ENCODE peak calls at places on chromosomes 6 and 20, in six cellular contexts. One of them, this sample, is unnamed.
A peak's percentile ranks its signal among the peaks of the same experiment; 100 is the strongest.

GRCh38 chr6:14596410-14596809 is 478.8 kb downstream of the CD83 start:
- DNase-seq in psoas muscle: peak; percentile 31
- DNase-seq in T-helper 2 cell: peak; percentile 3
- DNase-seq in PC-3: peak; percentile 22
- DNase-seq in activated CD4-positive, alpha-beta T cell treated with anti-CD3 and anti-CD28 coated beads, Interleukin-2, amount 50 U/mL, for 24 hours: no peak
- DNase-seq in NCI-H1092: no peak
- DNase-seq in this sample: no peak

GRCh38 chr6:36912583-36912982 is 26.8 kb downstream of the C6orf89 start:
- DNase-seq in PC-3: peak; percentile 96
- DNase-seq in psoas muscle: no peak
- DNase-seq in T-helper 2 cell: peak; percentile 98
- DNase-seq in activated CD4-positive, alpha-beta T cell treated with anti-CD3 and anti-CD28 coated beads, Interleukin-2, amount 50 U/mL, for 24 hours: peak; percentile 13
- DNase-seq in NCI-H1092: no peak
- DNase-seq in this sample: no peak

GRCh38 chr6:22899446-22899845 is 330.1 kb downstream of the HDGFL1 start:
- DNase-seq in psoas muscle: no peak
- DNase-seq in NCI-H1092: no peak
- DNase-seq in T-helper 2 cell: no peak
- DNase-seq in activated CD4-positive, alpha-beta T cell treated with anti-CD3 and anti-CD28 coated beads, Interleukin-2, amount 50 U/mL, for 24 hours: no peak
- DNase-seq in PC-3: no peak
- DNase-seq in this sample: no peak

GRCh38 chr20:52103911-52104545 is 87.6 kb downstream of the ZFP64 start:
- DNase-seq in activated CD4-positive, alpha-beta T cell treated with anti-CD3 and anti-CD28 coated beads, Interleukin-2, amount 50 U/mL, for 24 hours: no peak
- DNase-seq in psoas muscle: no peak
- DNase-seq in PC-3: no peak
- DNase-seq in NCI-H1092: no peak
- DNase-seq in T-helper 2 cell: peak; percentile 19
- DNase-seq in this sample: no peak

GRCh38 chr6:154457881-154458284 is 52.6 kb downstream of the CNKSR3 start:
- DNase-seq in NCI-H1092: peak; percentile 57
- DNase-seq in psoas muscle: no peak
- DNase-seq in T-helper 2 cell: no peak
- DNase-seq in PC-3: peak; percentile 64
- DNase-seq in activated CD4-positive, alpha-beta T cell treated with anti-CD3 and anti-CD28 coated beads, Interleukin-2, amount 50 U/mL, for 24 hours: no peak
- DNase-seq in this sample: no peak

GRCh38 chr6:100344321-100344720 is 120.4 kb downstream of the SIM1 start:
- DNase-seq in T-helper 2 cell: no peak
- DNase-seq in psoas muscle: no peak
- DNase-seq in NCI-H1092: no peak
- DNase-seq in PC-3: no peak
- DNase-seq in activated CD4-positive, alpha-beta T cell treated with anti-CD3 and anti-CD28 coated beads, Interleukin-2, amount 50 U/mL, for 24 hours: no peak
- DNase-seq in this sample: no peak

GRCh38 chr6:34447915-34448314 is 18.0 kb upstream of the PACSIN1 start:
- DNase-seq in T-helper 2 cell: no peak
- DNase-seq in activated CD4-positive, alpha-beta T cell treated with anti-CD3 and anti-CD28 coated beads, Interleukin-2, amount 50 U/mL, for 24 hours: no peak
- DNase-seq in NCI-H1092: no peak
- DNase-seq in PC-3: peak; percentile 30
- DNase-seq in psoas muscle: no peak
- DNase-seq in this sample: no peak

GRCh38 chr6:137806914-137807682 is 60.0 kb upstream of the TNFAIP3 start:
- DNase-seq in NCI-H1092: no peak
- DNase-seq in psoas muscle: no peak
- DNase-seq in PC-3: no peak
- DNase-seq in T-helper 2 cell: no peak
- DNase-seq in activated CD4-positive, alpha-beta T cell treated with anti-CD3 and anti-CD28 coated beads, Interleukin-2, amount 50 U/mL, for 24 hours: no peak
- DNase-seq in this sample: no peak

GRCh38 chr6:20417819-20418218 is 16.1 kb downstream of the E2F3 start:
- DNase-seq in psoas muscle: no peak
- DNase-seq in activated CD4-positive, alpha-beta T cell treated with anti-CD3 and anti-CD28 coated beads, Interleukin-2, amount 50 U/mL, for 24 hours: no peak
- DNase-seq in PC-3: no peak
- DNase-seq in NCI-H1092: no peak
- DNase-seq in T-helper 2 cell: no peak
- DNase-seq in this sample: no peak

GRCh38 chr20:24296477-24297380 is 172.7 kb upstream of the SYNDIG1 start:
- DNase-seq in activated CD4-positive, alpha-beta T cell treated with anti-CD3 and anti-CD28 coated beads, Interleukin-2, amount 50 U/mL, for 24 hours: no peak
- DNase-seq in psoas muscle: no peak
- DNase-seq in PC-3: no peak
- DNase-seq in T-helper 2 cell: no peak
- DNase-seq in NCI-H1092: no peak
- DNase-seq in this sample: no peak

GRCh38 chr20:62832212-62832922 is 15.5 kb downstream of the COL9A3 start:
- DNase-seq in T-helper 2 cell: peak; percentile 82
- DNase-seq in psoas muscle: no peak
- DNase-seq in PC-3: peak; percentile 76
- DNase-seq in NCI-H1092: peak; percentile 46
- DNase-seq in activated CD4-positive, alpha-beta T cell treated with anti-CD3 and anti-CD28 coated beads, Interleukin-2, amount 50 U/mL, for 24 hours: no peak
- DNase-seq in this sample: peak; percentile 53

GRCh38 chr6:2865270-2866182 is 23.9 kb upstream of the SERPINB1 start:
- DNase-seq in NCI-H1092: no peak
- DNase-seq in T-helper 2 cell: no peak
- DNase-seq in psoas muscle: no peak
- DNase-seq in PC-3: no peak
- DNase-seq in activated CD4-positive, alpha-beta T cell treated with anti-CD3 and anti-CD28 coated beads, Interleukin-2, amount 50 U/mL, for 24 hours: no peak
- DNase-seq in this sample: no peak

GRCh38 chr6:79671605-79672266 is 40.6 kb downstream of the SH3BGRL2 start:
- DNase-seq in NCI-H1092: peak; percentile 3
- DNase-seq in psoas muscle: peak; percentile 20
- DNase-seq in activated CD4-positive, alpha-beta T cell treated with anti-CD3 and anti-CD28 coated beads, Interleukin-2, amount 50 U/mL, for 24 hours: peak; percentile 2
- DNase-seq in PC-3: peak; percentile 71
- DNase-seq in T-helper 2 cell: peak; percentile 26
- DNase-seq in this sample: peak; percentile 42

GRCh38 chr6:43434441-43434840 is 7.1 kb downstream of the ABCC10 start:
- DNase-seq in PC-3: no peak
- DNase-seq in activated CD4-positive, alpha-beta T cell treated with anti-CD3 and anti-CD28 coated beads, Interleukin-2, amount 50 U/mL, for 24 hours: no peak
- DNase-seq in T-helper 2 cell: no peak
- DNase-seq in psoas muscle: no peak
- DNase-seq in NCI-H1092: no peak
- DNase-seq in this sample: no peak

GRCh38 chr20:47360207-47360488 is 3.6 kb upstream of the ZMYND8 start:
- DNase-seq in PC-3: peak; percentile 86
- DNase-seq in psoas muscle: no peak
- DNase-seq in T-helper 2 cell: no peak
- DNase-seq in activated CD4-positive, alpha-beta T cell treated with anti-CD3 and anti-CD28 coated beads, Interleukin-2, amount 50 U/mL, for 24 hours: no peak
- DNase-seq in NCI-H1092: no peak
- DNase-seq in this sample: no peak

GRCh38 chr6:127457444-127458064 is 1.6 kb downstream of the KIAA0408 start:
- DNase-seq in T-helper 2 cell: no peak
- DNase-seq in NCI-H1092: no peak
- DNase-seq in psoas muscle: no peak
- DNase-seq in activated CD4-positive, alpha-beta T cell treated with anti-CD3 and anti-CD28 coated beads, Interleukin-2, amount 50 U/mL, for 24 hours: no peak
- DNase-seq in PC-3: peak; percentile 15
- DNase-seq in this sample: no peak

GRCh38 chr20:33305591-33306057 is 22.6 kb downstream of the BPIFB1 start:
- DNase-seq in psoas muscle: no peak
- DNase-seq in activated CD4-positive, alpha-beta T cell treated with anti-CD3 and anti-CD28 coated beads, Interleukin-2, amount 50 U/mL, for 24 hours: no peak
- DNase-seq in PC-3: no peak
- DNase-seq in T-helper 2 cell: no peak
- DNase-seq in NCI-H1092: no peak
- DNase-seq in this sample: no peak

GRCh38 chr6:122673345-122673961 is 63.2 kb downstream of the PKIB start:
- DNase-seq in activated CD4-positive, alpha-beta T cell treated with anti-CD3 and anti-CD28 coated beads, Interleukin-2, amount 50 U/mL, for 24 hours: no peak
- DNase-seq in PC-3: peak; percentile 24
- DNase-seq in psoas muscle: no peak
- DNase-seq in T-helper 2 cell: no peak
- DNase-seq in NCI-H1092: no peak
- DNase-seq in this sample: no peak

GRCh38 chr20:10665791-10666190 is 8.0 kb downstream of the JAG1 start:
- DNase-seq in PC-3: no peak
- DNase-seq in activated CD4-positive, alpha-beta T cell treated with anti-CD3 and anti-CD28 coated beads, Interleukin-2, amount 50 U/mL, for 24 hours: no peak
- DNase-seq in NCI-H1092: no peak
- DNase-seq in T-helper 2 cell: no peak
- DNase-seq in psoas muscle: no peak
- DNase-seq in this sample: peak; percentile 30

GRCh38 chr20:57902478-57902877 is 192.7 kb upstream of the PMEPA1 start:
- DNase-seq in activated CD4-positive, alpha-beta T cell treated with anti-CD3 and anti-CD28 coated beads, Interleukin-2, amount 50 U/mL, for 24 hours: no peak
- DNase-seq in T-helper 2 cell: peak; percentile 5
- DNase-seq in psoas muscle: no peak
- DNase-seq in PC-3: peak; percentile 92
- DNase-seq in NCI-H1092: no peak
- DNase-seq in this sample: no peak